ENCODE peak calls at places on chromosomes 4 and X, in seven cellular contexts. O, U, X, Y, B, W and E are unnamed samples.
A peak's percentile ranks its signal among the peaks of the same experiment; 100 is the strongest.

GRCh38 chr4:89800527-89801103 is 36.3 kb downstream of the SNCA start:
- DNase-seq in O (no peak), U (peak; percentile 85), X (no peak), Y (no peak), B (no peak), W (peak; percentile 24), E (peak; percentile 6)

GRCh38 chrX:17007134-17007768 is 60.8 kb downstream of the REPS2 start:
- DNase-seq in O (peak; percentile 47), U (peak; percentile 23), X (no peak), Y (peak; percentile 68), B (no peak), W (no peak), E (no peak)

GRCh38 chr4:7068279-7068842 is 497 bp upstream of the GRPEL1 start:
- DNase-seq in O (no peak), U (no peak), X (no peak), Y (no peak), B (no peak), W (no peak), E (no peak)

GRCh38 chr4:120066182-120066524 is 495 bp downstream of the MAD2L1 start:
- DNase-seq in O (peak; percentile 88), U (no peak), X (no peak), Y (no peak), B (no peak), W (no peak), E (peak; percentile 36)

GRCh38 chrX:84188320-84188834 is 378 bp upstream of the RPS6KA6 start:
- DNase-seq in O (no peak), U (peak; percentile 60), X (no peak), Y (no peak), B (no peak), W (peak; percentile 2), E (no peak)

GRCh38 chrX:79161655-79162054 is 17.2 kb downstream of the GPR174 start:
- DNase-seq in O (peak; percentile 34), U (no peak), X (no peak), Y (no peak), B (no peak), W (no peak), E (no peak)

GRCh38 chr4:94131212-94131611 is 76.5 kb upstream of the SMARCAD1 start:
- DNase-seq in O (no peak), U (no peak), X (no peak), Y (no peak), B (no peak), W (peak; percentile 38), E (no peak)

GRCh38 chr4:121306932-121307331 is 73.9 kb downstream of the QRFPR start:
- DNase-seq in O (no peak), U (no peak), X (no peak), Y (no peak), B (no peak), W (no peak), E (no peak)

DNA sequence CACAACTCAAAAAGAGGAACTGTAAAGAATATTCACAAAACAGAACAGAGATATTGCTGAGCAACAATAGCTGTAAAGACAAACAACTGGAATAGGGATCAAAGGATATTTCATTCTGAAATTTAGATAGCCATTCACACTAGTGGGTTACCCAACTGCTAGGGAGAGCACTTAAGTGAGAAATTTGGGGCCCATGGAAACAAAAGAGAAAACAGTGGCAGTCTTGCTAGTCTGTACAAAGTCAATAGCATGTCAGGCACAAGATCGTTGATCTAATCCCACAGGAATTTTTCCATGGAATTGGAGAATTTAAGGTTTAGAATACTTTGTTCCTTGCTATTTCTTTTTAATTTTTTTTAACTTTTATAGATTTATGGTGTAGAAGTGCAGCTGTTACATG is 467.0 kb downstream of the PCDH18 start:
- DNase-seq in O (no peak), U (peak; percentile 39), X (no peak), Y (no peak), B (no peak), W (peak; percentile 57), E (no peak)
- TF ChIP-seq CTCF in O (no peak), U (no peak), X (no peak), Y (no peak), B (no peak), W (no peak), E (no peak)

GRCh38 chr4:105966046-105966445 is 70.8 kb downstream of the NPNT start:
- DNase-seq in O (no peak), U (peak; percentile 44), X (no peak), Y (no peak), B (no peak), W (peak; percentile 41), E (peak; percentile 74)

GRCh38 chr4:105969575-105969974 is 74.3 kb downstream of the NPNT start:
- DNase-seq in O (no peak), U (no peak), X (no peak), Y (no peak), B (no peak), W (no peak), E (no peak)

GRCh38 chr4:105963461-105964400 is 68.5 kb downstream of the NPNT start:
- DNase-seq in O (no peak), U (peak; percentile 5), X (no peak), Y (no peak), B (no peak), W (no peak), E (peak; percentile 74)

GRCh38 chr4:105967058-105967658 is 71.9 kb downstream of the NPNT start:
- DNase-seq in O (no peak), U (no peak), X (no peak), Y (no peak), B (no peak), W (no peak), E (no peak)

DNA sequence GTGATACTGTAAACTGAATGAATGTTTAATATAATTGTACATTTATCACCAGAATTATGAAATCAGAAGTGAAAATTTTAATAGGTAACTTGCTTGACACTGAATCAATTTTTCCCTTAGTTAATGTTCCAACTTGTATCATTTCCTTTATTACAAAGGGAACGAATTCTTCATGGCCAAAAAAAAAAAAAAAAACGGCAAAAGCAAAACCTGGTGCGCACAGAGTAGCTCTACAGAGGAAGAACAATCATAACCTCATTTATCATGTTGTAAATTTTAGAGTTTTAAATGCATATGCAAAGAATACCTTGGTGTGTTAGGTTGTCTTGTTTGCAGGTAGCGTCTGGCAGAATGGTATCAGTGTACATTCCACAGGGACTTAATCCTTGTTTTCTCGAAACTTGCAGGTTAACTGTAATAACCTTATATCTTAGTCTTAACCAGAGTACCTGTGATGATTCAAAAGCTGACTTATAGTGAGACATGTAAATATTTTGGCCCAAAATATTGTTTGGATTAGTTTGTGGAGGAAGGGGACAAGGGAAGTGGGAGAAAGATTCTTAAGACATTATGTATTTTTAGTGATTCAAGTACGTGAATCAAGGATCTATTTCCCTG is 70.0 kb downstream of the NPNT start:
- DNase-seq in O (no peak), U (no peak), X (no peak), Y (no peak), B (no peak), W (no peak), E (peak; percentile 44)
- H3K27ac ChIP-seq in O (no peak overlapping the region), U (no peak overlapping the region), X (no peak overlapping the region), Y (no peak overlapping the region), B (no peak overlapping the region), W (no peak overlapping the region), E (no peak overlapping the region)

GRCh38 chrX:37755073-37755472 is 24.8 kb upstream of the CYBB start:
- DNase-seq in O (peak; percentile 86), U (no peak), X (no peak), Y (no peak), B (no peak), W (no peak), E (no peak)

GRCh38 chrX:37752941-37753340 is 26.9 kb upstream of the CYBB start:
- DNase-seq in O (peak; percentile 31), U (no peak), X (no peak), Y (no peak), B (no peak), W (no peak), E (no peak)

GRCh38 chrX:37753384-37753783 is 26.5 kb upstream of the CYBB start:
- DNase-seq in O (no peak), U (no peak), X (no peak), Y (no peak), B (no peak), W (no peak), E (no peak)

GRCh38 chrX:37757082-37757481 is 22.8 kb upstream of the CYBB start:
- DNase-seq in O (no peak), U (no peak), X (no peak), Y (no peak), B (no peak), W (no peak), E (no peak)

DNA sequence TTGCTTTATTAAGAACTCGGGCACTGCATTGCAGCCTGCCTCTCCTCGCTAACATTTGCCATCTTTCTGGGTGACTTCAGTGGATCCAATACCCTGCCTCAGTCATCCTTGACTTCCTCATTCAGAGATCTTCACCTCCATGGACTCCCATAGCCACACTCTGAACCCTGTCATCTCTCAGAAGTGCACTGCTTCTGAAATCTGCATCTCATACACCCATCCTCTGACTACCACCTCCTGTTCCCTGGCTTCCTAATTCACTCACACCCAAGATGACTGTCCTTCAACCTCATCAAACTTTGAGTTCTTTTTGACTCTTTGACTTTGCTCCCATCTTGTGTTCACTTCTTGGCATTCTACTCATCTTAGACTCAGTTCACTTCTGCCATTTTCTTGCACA is 25.3 kb upstream of the CYBB start:
- DNase-seq in O (no peak), U (no peak), X (no peak), Y (no peak), B (no peak), W (no peak), E (no peak)
- TF ChIP-seq CTCF in O (no peak), U (no peak), X (no peak), Y (no peak), B (no peak), W (no peak), E (no peak)

DNA sequence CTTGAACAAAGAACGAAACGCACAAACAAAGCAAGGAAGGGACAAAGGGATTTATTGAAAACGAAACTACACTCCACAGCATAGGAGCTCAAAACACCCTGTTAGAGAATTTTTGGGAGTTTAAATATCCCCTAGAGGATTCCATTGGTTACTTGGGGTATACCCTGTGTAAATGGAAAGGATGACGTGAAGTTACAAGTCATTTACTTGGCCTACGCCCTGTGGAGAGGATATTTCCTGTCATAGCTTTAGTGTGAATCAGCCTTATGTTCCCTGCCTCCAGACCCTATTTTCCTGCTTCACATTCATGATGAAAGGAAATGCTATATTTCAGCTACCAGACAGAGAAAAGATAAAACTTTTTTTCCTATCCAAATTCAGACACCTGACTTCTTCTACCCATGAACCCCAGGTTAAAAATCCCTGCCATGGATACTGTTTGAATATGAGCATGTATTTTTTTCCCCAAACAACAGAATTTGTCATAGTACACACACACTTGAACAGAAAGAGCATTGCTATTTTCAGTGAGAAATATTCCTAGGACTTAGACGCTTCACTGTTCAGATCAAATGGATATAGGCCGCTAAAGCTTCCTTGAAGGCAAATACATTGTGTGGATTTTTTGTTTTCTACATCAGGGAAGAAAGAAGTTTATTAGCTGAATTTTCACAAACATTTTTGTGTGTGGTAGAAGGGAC is 20.4 kb downstream of the PIN4 start:
- DNase-seq in O (no peak), U (peak; percentile 90), X (no peak), Y (no peak), B (no peak), W (peak; percentile 75), E (peak; percentile 21)
- H3K27ac ChIP-seq in O (no peak overlapping the region), U (peak overlapping the region; percentile 81), X (no peak overlapping the region), Y (no peak overlapping the region), B (no peak overlapping the region), W (peak overlapping the region; percentile 82), E (no peak overlapping the region)